ENCODE peak calls at places on chromosomes 16 and 17, in ten cellular contexts. P, I, K, T, N, M, S, H, R and W are unnamed samples.

GRCh38 chr17:48541574-48542113 is 3.3 kb downstream of the HOXB2 start:
- DNase-seq in P (no peak), I (no peak), K (no peak), T (no peak), N (peak), M (no peak), S (peak), H (peak), R (no peak), W (peak)

GRCh38 chr16:1823821-1824220 is 2.8 kb downstream of the HAGH start:
- DNase-seq in P (no peak), I (no peak), K (no peak), T (peak), N (peak), M (no peak), S (peak), H (no peak), R (no peak), W (peak)

GRCh38 chr17:8955021-8955420 is 10.5 kb downstream of the PIK3R5 start:
- DNase-seq in P (no peak), I (no peak), K (no peak), T (no peak), N (no peak), M (no peak), S (no peak), H (no peak), R (no peak), W (no peak)

GRCh38 chr17:2040219-2040827 is 1.5 kb upstream of the OVCA2 start:
- DNase-seq in P (no peak), I (no peak), K (no peak), T (no peak), N (no peak), M (no peak), S (no peak), H (no peak), R (no peak), W (no peak)

GRCh38 chr17:31318298-31319190 is 2.9 kb downstream of the EVI2A start:
- DNase-seq in P (no peak), I (no peak), K (no peak), T (peak), N (no peak), M (peak), S (peak), H (peak), R (peak), W (peak)

GRCh38 chr17:2235792-2236365 is 67.7 kb downstream of the SMG6 start:
- DNase-seq in P (no peak), I (no peak), K (no peak), T (no peak), N (no peak), M (peak), S (peak), H (no peak), R (no peak), W (no peak)

GRCh38 chr17:31918701-31919128 is 17.2 kb upstream of the UTP6 start:
- DNase-seq in P (no peak), I (no peak), K (no peak), T (peak), N (no peak), M (no peak), S (no peak), H (no peak), R (no peak), W (no peak)

GRCh38 chr16:77599793-77600415 is 122.4 kb upstream of the NUDT7 start:
- DNase-seq in P (no peak), I (no peak), K (no peak), T (peak), N (peak), M (no peak), S (peak), H (peak), R (no peak), W (peak)

GRCh38 chr16:67883872-67884261 is 818 bp upstream of the NRN1L start:
- DNase-seq in P (peak), I (peak), K (peak), T (peak), N (peak), M (peak), S (peak), H (peak), R (peak), W (peak)

GRCh38 chr17:49442051-49442450 is 27.4 kb upstream of the PHB1 start:
- DNase-seq in P (no peak), I (no peak), K (no peak), T (no peak), N (no peak), M (no peak), S (no peak), H (no peak), R (no peak), W (no peak)

GRCh38 chr16:2827831-2828520 is 2.1 kb upstream of the ZG16B start:
- DNase-seq in P (no peak), I (no peak), K (no peak), T (no peak), N (no peak), M (peak), S (no peak), H (no peak), R (no peak), W (no peak)

GRCh38 chr16:79605999-79606398 is 5.5 kb upstream of the MAF start:
- DNase-seq in P (no peak), I (no peak), K (no peak), T (peak), N (no peak), M (no peak), S (no peak), H (no peak), R (peak), W (peak)

GRCh38 chr16:4945560-4946502 is 8.9 kb upstream of the PPL start:
- DNase-seq in P (no peak), I (no peak), K (no peak), T (no peak), N (no peak), M (peak), S (no peak), H (no peak), R (peak), W (peak)

GRCh38 chr17:78558181-78558850 is 18.9 kb downstream of the DNAH17 start:
- DNase-seq in P (no peak), I (no peak), K (no peak), T (no peak), N (no peak), M (no peak), S (peak), H (no peak), R (no peak), W (peak)

GRCh38 chr17:77875881-77876509 is 82.5 kb upstream of the TNRC6C start:
- DNase-seq in P (no peak), I (no peak), K (no peak), T (no peak), N (no peak), M (no peak), S (no peak), H (no peak), R (no peak), W (no peak)